ENCODE peak calls at places on chromosomes 7 and 10, in five cellular contexts. One of them, this sample, is unnamed.

GRCh38 chr7:118839544-118839943 is 615.0 kb downstream of the ANKRD7 start:
- DNase-seq in HS-27A: no peak
- DNase-seq in AG04450: no peak
- DNase-seq in activated T-helper 2 cell treated with anti-CD3 and anti-CD28 coated beads, Interferon-gamma antibody, Interleukin-2, Interleukin-4, amounts not matched to agents 10 μg/mL and 5 μg/mL and 100 μg/mL, durations not matched to agents 14 hours and 24 hours and 36 hours: no peak
- DNase-seq in HEK293T: no peak
- DNase-seq in this sample: no peak

GRCh38 chr7:5629941-5630340 is 151.5 kb downstream of the RNF216 start:
- DNase-seq in activated T-helper 2 cell treated with anti-CD3 and anti-CD28 coated beads, Interferon-gamma antibody, Interleukin-2, Interleukin-4, amounts not matched to agents 10 μg/mL and 5 μg/mL and 100 μg/mL, durations not matched to agents 14 hours and 24 hours and 36 hours: peak
- DNase-seq in HS-27A: peak
- DNase-seq in AG04450: no peak
- DNase-seq in HEK293T: no peak
- DNase-seq in this sample: peak

GRCh38 chr7:7527047-7527446 is 8.6 kb downstream of the COL28A1 start:
- DNase-seq in activated T-helper 2 cell treated with anti-CD3 and anti-CD28 coated beads, Interferon-gamma antibody, Interleukin-2, Interleukin-4, amounts not matched to agents 10 μg/mL and 5 μg/mL and 100 μg/mL, durations not matched to agents 14 hours and 24 hours and 36 hours: no peak
- DNase-seq in AG04450: no peak
- DNase-seq in HEK293T: no peak
- DNase-seq in HS-27A: no peak
- DNase-seq in this sample: no peak

GRCh38 chr7:13197501-13197900 is 510.1 kb downstream of the ARL4A start:
- DNase-seq in AG04450: peak
- DNase-seq in HS-27A: no peak
- DNase-seq in activated T-helper 2 cell treated with anti-CD3 and anti-CD28 coated beads, Interferon-gamma antibody, Interleukin-2, Interleukin-4, amounts not matched to agents 10 μg/mL and 5 μg/mL and 100 μg/mL, durations not matched to agents 14 hours and 24 hours and 36 hours: no peak
- DNase-seq in HEK293T: no peak
- DNase-seq in this sample: peak

GRCh38 chr7:81873559-81873958 is 103.7 kb upstream of the HGF start:
- DNase-seq in HS-27A: no peak
- DNase-seq in activated T-helper 2 cell treated with anti-CD3 and anti-CD28 coated beads, Interferon-gamma antibody, Interleukin-2, Interleukin-4, amounts not matched to agents 10 μg/mL and 5 μg/mL and 100 μg/mL, durations not matched to agents 14 hours and 24 hours and 36 hours: no peak
- DNase-seq in HEK293T: no peak
- DNase-seq in AG04450: no peak
- DNase-seq in this sample: peak

GRCh38 chr7:95529701-95530100 is 44.0 kb downstream of the ASB4 start:
- DNase-seq in activated T-helper 2 cell treated with anti-CD3 and anti-CD28 coated beads, Interferon-gamma antibody, Interleukin-2, Interleukin-4, amounts not matched to agents 10 μg/mL and 5 μg/mL and 100 μg/mL, durations not matched to agents 14 hours and 24 hours and 36 hours: no peak
- DNase-seq in HEK293T: no peak
- DNase-seq in AG04450: no peak
- DNase-seq in HS-27A: no peak
- DNase-seq in this sample: no peak

GRCh38 chr10:78777466-78778256 is 291.1 kb upstream of the ZMIZ1 start:
- DNase-seq in HS-27A: no peak
- DNase-seq in HEK293T: peak
- DNase-seq in AG04450: no peak
- DNase-seq in activated T-helper 2 cell treated with anti-CD3 and anti-CD28 coated beads, Interferon-gamma antibody, Interleukin-2, Interleukin-4, amounts not matched to agents 10 μg/mL and 5 μg/mL and 100 μg/mL, durations not matched to agents 14 hours and 24 hours and 36 hours: no peak
- DNase-seq in this sample: peak

GRCh38 chr7:137772748-137773147 is 74.0 kb downstream of the DGKI start:
- DNase-seq in HS-27A: peak
- DNase-seq in HEK293T: no peak
- DNase-seq in activated T-helper 2 cell treated with anti-CD3 and anti-CD28 coated beads, Interferon-gamma antibody, Interleukin-2, Interleukin-4, amounts not matched to agents 10 μg/mL and 5 μg/mL and 100 μg/mL, durations not matched to agents 14 hours and 24 hours and 36 hours: no peak
- DNase-seq in AG04450: peak
- DNase-seq in this sample: peak

GRCh38 chr10:30447125-30447799 is 13.3 kb downstream of the MAP3K8 start:
- DNase-seq in activated T-helper 2 cell treated with anti-CD3 and anti-CD28 coated beads, Interferon-gamma antibody, Interleukin-2, Interleukin-4, amounts not matched to agents 10 μg/mL and 5 μg/mL and 100 μg/mL, durations not matched to agents 14 hours and 24 hours and 36 hours: no peak
- DNase-seq in HS-27A: no peak
- DNase-seq in HEK293T: no peak
- DNase-seq in AG04450: no peak
- DNase-seq in this sample: peak

GRCh38 chr10:79947083-79947415 is 1.9 kb downstream of the SFTPD start:
- DNase-seq in activated T-helper 2 cell treated with anti-CD3 and anti-CD28 coated beads, Interferon-gamma antibody, Interleukin-2, Interleukin-4, amounts not matched to agents 10 μg/mL and 5 μg/mL and 100 μg/mL, durations not matched to agents 14 hours and 24 hours and 36 hours: no peak
- DNase-seq in HS-27A: no peak
- DNase-seq in HEK293T: no peak
- DNase-seq in AG04450: no peak
- DNase-seq in this sample: no peak

GRCh38 chr7:18504965-18505364 is 9.4 kb downstream of the HDAC9 start:
- DNase-seq in activated T-helper 2 cell treated with anti-CD3 and anti-CD28 coated beads, Interferon-gamma antibody, Interleukin-2, Interleukin-4, amounts not matched to agents 10 μg/mL and 5 μg/mL and 100 μg/mL, durations not matched to agents 14 hours and 24 hours and 36 hours: no peak
- DNase-seq in HEK293T: no peak
- DNase-seq in AG04450: no peak
- DNase-seq in HS-27A: no peak
- DNase-seq in this sample: no peak

GRCh38 chr7:133698127-133698526 is 429.0 kb upstream of the LRGUK start:
- DNase-seq in HS-27A: no peak
- DNase-seq in HEK293T: no peak
- DNase-seq in activated T-helper 2 cell treated with anti-CD3 and anti-CD28 coated beads, Interferon-gamma antibody, Interleukin-2, Interleukin-4, amounts not matched to agents 10 μg/mL and 5 μg/mL and 100 μg/mL, durations not matched to agents 14 hours and 24 hours and 36 hours: no peak
- DNase-seq in AG04450: no peak
- DNase-seq in this sample: no peak

GRCh38 chr7:75644599-75644998 is 94.1 kb downstream of the HIP1 start:
- DNase-seq in AG04450: no peak
- DNase-seq in HS-27A: no peak
- DNase-seq in HEK293T: no peak
- DNase-seq in activated T-helper 2 cell treated with anti-CD3 and anti-CD28 coated beads, Interferon-gamma antibody, Interleukin-2, Interleukin-4, amounts not matched to agents 10 μg/mL and 5 μg/mL and 100 μg/mL, durations not matched to agents 14 hours and 24 hours and 36 hours: no peak
- DNase-seq in this sample: no peak

GRCh38 chr7:18013936-18014335 is 13.7 kb downstream of the PRPS1L1 start:
- DNase-seq in HEK293T: no peak
- DNase-seq in activated T-helper 2 cell treated with anti-CD3 and anti-CD28 coated beads, Interferon-gamma antibody, Interleukin-2, Interleukin-4, amounts not matched to agents 10 μg/mL and 5 μg/mL and 100 μg/mL, durations not matched to agents 14 hours and 24 hours and 36 hours: no peak
- DNase-seq in HS-27A: peak
- DNase-seq in AG04450: no peak
- DNase-seq in this sample: peak

GRCh38 chr7:105841866-105842265 is 34.5 kb downstream of the ATXN7L1 start:
- DNase-seq in HEK293T: no peak
- DNase-seq in HS-27A: no peak
- DNase-seq in AG04450: no peak
- DNase-seq in activated T-helper 2 cell treated with anti-CD3 and anti-CD28 coated beads, Interferon-gamma antibody, Interleukin-2, Interleukin-4, amounts not matched to agents 10 μg/mL and 5 μg/mL and 100 μg/mL, durations not matched to agents 14 hours and 24 hours and 36 hours: no peak
- DNase-seq in this sample: no peak

GRCh38 chr10:77251297-77252013 is 386.2 kb downstream of the KCNMA1 start:
- DNase-seq in HS-27A: no peak
- DNase-seq in AG04450: no peak
- DNase-seq in activated T-helper 2 cell treated with anti-CD3 and anti-CD28 coated beads, Interferon-gamma antibody, Interleukin-2, Interleukin-4, amounts not matched to agents 10 μg/mL and 5 μg/mL and 100 μg/mL, durations not matched to agents 14 hours and 24 hours and 36 hours: no peak
- DNase-seq in HEK293T: peak
- DNase-seq in this sample: peak

GRCh38 chr10:27794157-27794556 is 48.5 kb upstream of the MKX start:
- DNase-seq in HS-27A: no peak
- DNase-seq in HEK293T: no peak
- DNase-seq in AG04450: no peak
- DNase-seq in activated T-helper 2 cell treated with anti-CD3 and anti-CD28 coated beads, Interferon-gamma antibody, Interleukin-2, Interleukin-4, amounts not matched to agents 10 μg/mL and 5 μg/mL and 100 μg/mL, durations not matched to agents 14 hours and 24 hours and 36 hours: no peak
- DNase-seq in this sample: no peak

GRCh38 chr7:105638942-105639495 is 57.7 kb upstream of the EFCAB10 start:
- DNase-seq in HEK293T: no peak
- DNase-seq in HS-27A: no peak
- DNase-seq in AG04450: no peak
- DNase-seq in activated T-helper 2 cell treated with anti-CD3 and anti-CD28 coated beads, Interferon-gamma antibody, Interleukin-2, Interleukin-4, amounts not matched to agents 10 μg/mL and 5 μg/mL and 100 μg/mL, durations not matched to agents 14 hours and 24 hours and 36 hours: no peak
- DNase-seq in this sample: no peak

GRCh38 chr10:97827778-97828291 is 21.8 kb upstream of the GOLGA7B start:
- DNase-seq in HEK293T: no peak
- DNase-seq in HS-27A: peak
- DNase-seq in AG04450: no peak
- DNase-seq in activated T-helper 2 cell treated with anti-CD3 and anti-CD28 coated beads, Interferon-gamma antibody, Interleukin-2, Interleukin-4, amounts not matched to agents 10 μg/mL and 5 μg/mL and 100 μg/mL, durations not matched to agents 14 hours and 24 hours and 36 hours: no peak
- DNase-seq in this sample: peak

GRCh38 chr10:127776816-127777215 is 39.8 kb downstream of the FOXI2 start:
- DNase-seq in HS-27A: no peak
- DNase-seq in activated T-helper 2 cell treated with anti-CD3 and anti-CD28 coated beads, Interferon-gamma antibody, Interleukin-2, Interleukin-4, amounts not matched to agents 10 μg/mL and 5 μg/mL and 100 μg/mL, durations not matched to agents 14 hours and 24 hours and 36 hours: no peak
- DNase-seq in HEK293T: no peak
- DNase-seq in AG04450: no peak
- DNase-seq in this sample: no peak

GRCh38 chr7:2573747-2574146 is 15.0 kb downstream of the IQCE start:
- DNase-seq in HS-27A: no peak
- DNase-seq in HEK293T: no peak
- DNase-seq in activated T-helper 2 cell treated with anti-CD3 and anti-CD28 coated beads, Interferon-gamma antibody, Interleukin-2, Interleukin-4, amounts not matched to agents 10 μg/mL and 5 μg/mL and 100 μg/mL, durations not matched to agents 14 hours and 24 hours and 36 hours: no peak
- DNase-seq in AG04450: no peak
- DNase-seq in this sample: no peak

GRCh38 chr7:150992833-150993302 is 2.1 kb downstream of the NOS3 start:
- DNase-seq in AG04450: no peak
- DNase-seq in HEK293T: peak
- DNase-seq in HS-27A: no peak
- DNase-seq in activated T-helper 2 cell treated with anti-CD3 and anti-CD28 coated beads, Interferon-gamma antibody, Interleukin-2, Interleukin-4, amounts not matched to agents 10 μg/mL and 5 μg/mL and 100 μg/mL, durations not matched to agents 14 hours and 24 hours and 36 hours: no peak
- DNase-seq in this sample: no peak

GRCh38 chr10:13787015-13787421 is 200.3 kb downstream of the PRPF18 start:
- DNase-seq in HEK293T: no peak
- DNase-seq in HS-27A: no peak
- DNase-seq in AG04450: no peak
- DNase-seq in activated T-helper 2 cell treated with anti-CD3 and anti-CD28 coated beads, Interferon-gamma antibody, Interleukin-2, Interleukin-4, amounts not matched to agents 10 μg/mL and 5 μg/mL and 100 μg/mL, durations not matched to agents 14 hours and 24 hours and 36 hours: peak
- DNase-seq in this sample: no peak

GRCh38 chr10:48981310-48981907 is 41.8 kb upstream of the LRRC18 start:
- DNase-seq in activated T-helper 2 cell treated with anti-CD3 and anti-CD28 coated beads, Interferon-gamma antibody, Interleukin-2, Interleukin-4, amounts not matched to agents 10 μg/mL and 5 μg/mL and 100 μg/mL, durations not matched to agents 14 hours and 24 hours and 36 hours: peak
- DNase-seq in HS-27A: no peak
- DNase-seq in AG04450: peak
- DNase-seq in HEK293T: peak
- DNase-seq in this sample: peak

GRCh38 chr7:28813238-28813962 is 144.7 kb downstream of the TRIL start:
- DNase-seq in HS-27A: no peak
- DNase-seq in AG04450: no peak
- DNase-seq in HEK293T: no peak
- DNase-seq in activated T-helper 2 cell treated with anti-CD3 and anti-CD28 coated beads, Interferon-gamma antibody, Interleukin-2, Interleukin-4, amounts not matched to agents 10 μg/mL and 5 μg/mL and 100 μg/mL, durations not matched to agents 14 hours and 24 hours and 36 hours: no peak
- DNase-seq in this sample: peak

GRCh38 chr10:50360486-50360885 is 109.2 kb upstream of the ASAH2 start:
- DNase-seq in HS-27A: no peak
- DNase-seq in activated T-helper 2 cell treated with anti-CD3 and anti-CD28 coated beads, Interferon-gamma antibody, Interleukin-2, Interleukin-4, amounts not matched to agents 10 μg/mL and 5 μg/mL and 100 μg/mL, durations not matched to agents 14 hours and 24 hours and 36 hours: no peak
- DNase-seq in HEK293T: no peak
- DNase-seq in AG04450: peak
- DNase-seq in this sample: peak

GRCh38 chr10:89699581-89700064 is 1.8 kb upstream of the KIF20B start:
- DNase-seq in HS-27A: no peak
- DNase-seq in activated T-helper 2 cell treated with anti-CD3 and anti-CD28 coated beads, Interferon-gamma antibody, Interleukin-2, Interleukin-4, amounts not matched to agents 10 μg/mL and 5 μg/mL and 100 μg/mL, durations not matched to agents 14 hours and 24 hours and 36 hours: no peak
- DNase-seq in AG04450: no peak
- DNase-seq in HEK293T: no peak
- DNase-seq in this sample: peak

GRCh38 chr10:5423774-5424173 is 11.4 kb downstream of the NET1 start:
- DNase-seq in HEK293T: no peak
- DNase-seq in HS-27A: no peak
- DNase-seq in activated T-helper 2 cell treated with anti-CD3 and anti-CD28 coated beads, Interferon-gamma antibody, Interleukin-2, Interleukin-4, amounts not matched to agents 10 μg/mL and 5 μg/mL and 100 μg/mL, durations not matched to agents 14 hours and 24 hours and 36 hours: no peak
- DNase-seq in AG04450: no peak
- DNase-seq in this sample: peak

GRCh38 chr7:17640730-17641377 is 299.4 kb downstream of the SNX13 start:
- DNase-seq in activated T-helper 2 cell treated with anti-CD3 and anti-CD28 coated beads, Interferon-gamma antibody, Interleukin-2, Interleukin-4, amounts not matched to agents 10 μg/mL and 5 μg/mL and 100 μg/mL, durations not matched to agents 14 hours and 24 hours and 36 hours: no peak
- DNase-seq in HEK293T: peak
- DNase-seq in HS-27A: no peak
- DNase-seq in AG04450: no peak
- DNase-seq in this sample: peak

GRCh38 chr10:30374353-30374752 is 25.3 kb upstream of the MTPAP start:
- DNase-seq in activated T-helper 2 cell treated with anti-CD3 and anti-CD28 coated beads, Interferon-gamma antibody, Interleukin-2, Interleukin-4, amounts not matched to agents 10 μg/mL and 5 μg/mL and 100 μg/mL, durations not matched to agents 14 hours and 24 hours and 36 hours: no peak
- DNase-seq in HS-27A: no peak
- DNase-seq in AG04450: no peak
- DNase-seq in HEK293T: peak
- DNase-seq in this sample: no peak

GRCh38 chr7:129949292-129950133 is 3.2 kb downstream of the UBE2H start:
- DNase-seq in AG04450: peak
- DNase-seq in activated T-helper 2 cell treated with anti-CD3 and anti-CD28 coated beads, Interferon-gamma antibody, Interleukin-2, Interleukin-4, amounts not matched to agents 10 μg/mL and 5 μg/mL and 100 μg/mL, durations not matched to agents 14 hours and 24 hours and 36 hours: peak
- DNase-seq in HEK293T: no peak
- DNase-seq in HS-27A: no peak
- DNase-seq in this sample: peak

GRCh38 chr10:59331661-59332060 is 30.7 kb downstream of the FAM13C start:
- DNase-seq in AG04450: no peak
- DNase-seq in HEK293T: no peak
- DNase-seq in activated T-helper 2 cell treated with anti-CD3 and anti-CD28 coated beads, Interferon-gamma antibody, Interleukin-2, Interleukin-4, amounts not matched to agents 10 μg/mL and 5 μg/mL and 100 μg/mL, durations not matched to agents 14 hours and 24 hours and 36 hours: no peak
- DNase-seq in HS-27A: no peak
- DNase-seq in this sample: no peak

GRCh38 chr10:4740471-4740870 is 85.5 kb upstream of the AKR1E2 start:
- DNase-seq in activated T-helper 2 cell treated with anti-CD3 and anti-CD28 coated beads, Interferon-gamma antibody, Interleukin-2, Interleukin-4, amounts not matched to agents 10 μg/mL and 5 μg/mL and 100 μg/mL, durations not matched to agents 14 hours and 24 hours and 36 hours: no peak
- DNase-seq in HS-27A: no peak
- DNase-seq in AG04450: no peak
- DNase-seq in HEK293T: no peak
- DNase-seq in this sample: no peak

GRCh38 chr7:122082160-122082559 is 61.9 kb downstream of the AASS start:
- DNase-seq in AG04450: no peak
- DNase-seq in HEK293T: no peak
- DNase-seq in HS-27A: no peak
- DNase-seq in activated T-helper 2 cell treated with anti-CD3 and anti-CD28 coated beads, Interferon-gamma antibody, Interleukin-2, Interleukin-4, amounts not matched to agents 10 μg/mL and 5 μg/mL and 100 μg/mL, durations not matched to agents 14 hours and 24 hours and 36 hours: no peak
- DNase-seq in this sample: no peak

GRCh38 chr10:104435822-104436221 is 82.2 kb downstream of the CFAP58 start:
- DNase-seq in HS-27A: no peak
- DNase-seq in activated T-helper 2 cell treated with anti-CD3 and anti-CD28 coated beads, Interferon-gamma antibody, Interleukin-2, Interleukin-4, amounts not matched to agents 10 μg/mL and 5 μg/mL and 100 μg/mL, durations not matched to agents 14 hours and 24 hours and 36 hours: no peak
- DNase-seq in AG04450: no peak
- DNase-seq in HEK293T: no peak
- DNase-seq in this sample: peak

GRCh38 chr7:1457059-1457948 is 2.0 kb downstream of the MICALL2 start:
- DNase-seq in HS-27A: no peak
- DNase-seq in AG04450: no peak
- DNase-seq in activated T-helper 2 cell treated with anti-CD3 and anti-CD28 coated beads, Interferon-gamma antibody, Interleukin-2, Interleukin-4, amounts not matched to agents 10 μg/mL and 5 μg/mL and 100 μg/mL, durations not matched to agents 14 hours and 24 hours and 36 hours: no peak
- DNase-seq in HEK293T: no peak
- DNase-seq in this sample: no peak

GRCh38 chr7:5692845-5693278 is 88.6 kb downstream of the RNF216 start:
- DNase-seq in HEK293T: no peak
- DNase-seq in AG04450: peak
- DNase-seq in HS-27A: no peak
- DNase-seq in activated T-helper 2 cell treated with anti-CD3 and anti-CD28 coated beads, Interferon-gamma antibody, Interleukin-2, Interleukin-4, amounts not matched to agents 10 μg/mL and 5 μg/mL and 100 μg/mL, durations not matched to agents 14 hours and 24 hours and 36 hours: no peak
- DNase-seq in this sample: peak

GRCh38 chr7:23863209-23863798 is 153.3 kb downstream of the STK31 start:
- DNase-seq in activated T-helper 2 cell treated with anti-CD3 and anti-CD28 coated beads, Interferon-gamma antibody, Interleukin-2, Interleukin-4, amounts not matched to agents 10 μg/mL and 5 μg/mL and 100 μg/mL, durations not matched to agents 14 hours and 24 hours and 36 hours: no peak
- DNase-seq in AG04450: peak
- DNase-seq in HEK293T: peak
- DNase-seq in HS-27A: no peak
- DNase-seq in this sample: peak

This sample was measured in fibroblast of the aortic adventitia.